ENCODE peak calls at places on chromosomes 4 and X, in seven cellular contexts. S, B, I, L, G, O and M are unnamed samples.

GRCh38 chr4:147780137-147780777 is 48.4 kb downstream of the ARHGAP10 start:
- DNase-seq in S (no peak), B (no peak), I (no peak), L (peak), G (no peak), O (no peak), M (no peak)

GRCh38 chrX:12771445-12772069 is 19.7 kb upstream of the PRPS2 start:
- DNase-seq in S (peak), B (peak), I (peak), L (peak), G (peak), O (peak), M (no peak)

GRCh38 chrX:139298437-139298836 is 232.1 kb upstream of the F9 start:
- DNase-seq in S (no peak), B (no peak), I (no peak), L (no peak), G (no peak), O (no peak), M (no peak)

GRCh38 chrX:45714864-45715263 is 514.2 kb upstream of the DIPK2B start:
- DNase-seq in S (peak), B (no peak), I (peak), L (peak), G (peak), O (no peak), M (peak)

GRCh38 chr4:41935652-41936021 is 408 bp downstream of the TMEM33 start:
- DNase-seq in S (no peak), B (no peak), I (no peak), L (peak), G (peak), O (no peak), M (peak)

GRCh38 chr4:180449395-180449956 is 1793.7 kb upstream of the TENM3 start:
- DNase-seq in S (no peak), B (peak), I (peak), L (peak), G (no peak), O (peak), M (no peak)

GRCh38 chr4:80710748-80711451 is 319.6 kb upstream of the BMP3 start:
- DNase-seq in S (no peak), B (peak), I (no peak), L (no peak), G (no peak), O (no peak), M (no peak)

GRCh38 chr4:190019023-190019858 is 7.8 kb downstream of the FRG2 start:
- DNase-seq in S (no peak), B (peak), I (no peak), L (no peak), G (peak), O (peak), M (peak)

GRCh38 chrX:41561045-41561444 is 113.9 kb downstream of the NYX start:
- DNase-seq in S (peak), B (peak), I (peak), L (peak), G (peak), O (no peak), M (peak)

GRCh38 chr4:43244688-43245382 is 352.3 kb downstream of the GRXCR1 start:
- DNase-seq in S (no peak), B (no peak), I (no peak), L (no peak), G (no peak), O (no peak), M (no peak)

GRCh38 chr4:15681372-15682339 is at the start of gene FAM200B:
- DNase-seq in S (peak), B (peak), I (peak), L (peak), G (peak), O (peak), M (peak)

GRCh38 chrX:56564921-56565861 is 1.8 kb downstream of the UBQLN2 start:
- DNase-seq in S (no peak), B (peak), I (peak), L (no peak), G (peak), O (peak), M (peak)

GRCh38 chr4:8917868-8918783 is 46.5 kb upstream of the HMX1 start:
- DNase-seq in S (peak), B (peak), I (peak), L (peak), G (peak), O (peak), M (peak)

GRCh38 chrX:136867096-136867491 is 13.4 kb downstream of the RBMX start:
- DNase-seq in S (no peak), B (no peak), I (peak), L (no peak), G (no peak), O (no peak), M (no peak)

GRCh38 chr4:76547167-76547760 is 112.2 kb downstream of the SHROOM3 start:
- DNase-seq in S (no peak), B (peak), I (peak), L (no peak), G (peak), O (no peak), M (no peak)
- H3K4me3 ChIP-seq in S (no peak), B (no peak), I (no peak), L (no peak), G (no peak), O (no peak), M (no peak)

GRCh38 chrX:129737921-129738320 is 858 bp upstream of the XPNPEP2 start:
- DNase-seq in S (no peak), B (no peak), I (peak), L (peak), G (peak), O (no peak), M (peak)

GRCh38 chrX:129741880-129742758 is 3.3 kb downstream of the XPNPEP2 start:
- DNase-seq in S (peak), B (peak), I (no peak), L (no peak), G (no peak), O (peak), M (no peak)

GRCh38 chrX:129736491-129736890 is 2.3 kb upstream of the XPNPEP2 start:
- DNase-seq in S (no peak), B (no peak), I (no peak), L (no peak), G (no peak), O (no peak), M (no peak)

GRCh38 chrX:129739591-129739990 is 812 bp downstream of the XPNPEP2 start:
- DNase-seq in S (no peak), B (peak), I (no peak), L (no peak), G (peak), O (peak), M (no peak)

DNA sequence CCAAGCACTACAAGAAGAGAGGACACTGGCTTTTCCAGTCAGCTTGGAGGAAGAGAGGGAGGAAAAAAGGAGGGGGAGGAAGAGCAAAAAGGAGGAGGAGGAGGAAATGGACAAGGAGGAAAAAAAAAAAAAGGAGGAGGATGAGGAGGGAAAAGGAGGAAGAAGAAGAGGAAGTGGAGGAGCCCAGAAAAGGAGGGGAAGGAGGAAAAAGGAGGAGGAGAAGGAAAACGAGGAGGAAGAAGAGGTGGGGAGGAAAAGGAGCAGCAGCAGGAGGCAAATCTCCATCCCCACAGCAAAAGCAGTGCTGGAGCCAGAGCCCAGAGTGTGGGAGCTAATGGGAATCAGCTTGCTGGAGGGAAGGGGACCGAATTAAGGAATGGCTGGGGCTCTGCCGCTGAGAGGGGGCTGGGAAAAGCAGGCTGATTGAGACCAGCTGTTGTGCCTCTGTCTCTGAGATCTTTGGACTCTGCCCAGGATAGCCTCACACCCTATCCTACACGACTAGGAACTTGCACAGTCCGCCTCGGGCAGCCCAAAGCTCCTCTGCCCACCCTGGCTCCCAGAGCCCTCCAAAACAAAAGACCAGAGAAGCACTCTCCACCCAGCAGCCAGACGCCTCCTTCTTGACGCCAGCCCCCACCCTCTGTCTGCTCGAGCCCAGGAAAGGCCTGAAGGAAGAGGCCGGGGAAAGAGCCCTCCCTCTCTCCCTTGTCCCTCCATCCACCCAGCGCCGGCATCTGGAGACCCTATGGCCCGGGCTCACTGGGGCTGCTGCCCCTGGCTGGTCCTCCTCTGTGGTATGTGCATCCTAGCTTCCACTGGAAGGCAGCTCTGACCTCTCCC is at the start of gene XPNPEP2:
- DNase-seq in S (peak), B (peak), I (no peak), L (no peak), G (peak), O (peak), M (no peak)
- H3K4me3 ChIP-seq in S (no peak), B (no peak), I (no peak), L (no peak), G (no peak), O (no peak), M (no peak)

DNA sequence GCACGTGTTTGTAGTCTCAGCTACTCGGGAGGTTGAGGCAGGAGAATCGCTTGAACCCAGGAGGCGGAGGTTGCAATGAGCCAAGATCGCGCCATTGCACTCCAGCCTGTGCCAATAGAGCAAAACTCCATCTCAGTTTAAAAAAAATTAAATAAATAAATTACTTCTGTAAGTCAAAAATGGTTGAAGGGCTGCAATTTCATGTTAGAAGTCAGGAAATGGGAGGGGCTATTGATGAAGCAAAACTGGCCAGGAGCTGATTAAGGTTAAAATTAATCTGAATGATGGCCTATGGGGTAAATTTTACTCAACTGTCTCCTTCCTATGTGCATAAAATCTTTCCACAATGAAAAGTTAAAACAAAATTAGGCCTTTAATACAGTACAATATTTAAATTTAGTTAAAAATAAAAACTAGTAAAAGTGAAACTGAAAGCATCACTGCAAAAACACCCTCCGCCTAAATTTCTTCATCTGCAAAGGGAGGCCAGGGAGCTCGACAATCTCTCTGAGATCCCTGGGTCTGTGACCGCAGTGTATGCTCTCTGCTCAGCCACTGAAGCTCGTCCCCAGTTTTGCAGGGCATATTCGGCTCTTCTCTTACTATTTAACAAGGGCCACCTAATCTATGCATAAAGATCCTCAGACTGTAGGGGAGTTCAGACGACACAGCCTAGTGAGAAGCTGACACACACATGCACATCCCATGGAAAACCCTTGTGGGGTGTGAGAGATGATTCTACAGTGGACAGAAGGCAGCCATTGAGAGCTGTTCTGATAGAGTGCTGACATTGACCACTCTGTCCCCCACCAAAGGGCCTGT is 57.2 kb downstream of the IRF2 start:
- DNase-seq in S (no peak), B (no peak), I (no peak), L (peak), G (no peak), O (no peak), M (no peak)
- H3K4me3 ChIP-seq in S (peak), B (no peak), I (peak), L (peak), G (peak), O (no peak), M (peak)

DNA sequence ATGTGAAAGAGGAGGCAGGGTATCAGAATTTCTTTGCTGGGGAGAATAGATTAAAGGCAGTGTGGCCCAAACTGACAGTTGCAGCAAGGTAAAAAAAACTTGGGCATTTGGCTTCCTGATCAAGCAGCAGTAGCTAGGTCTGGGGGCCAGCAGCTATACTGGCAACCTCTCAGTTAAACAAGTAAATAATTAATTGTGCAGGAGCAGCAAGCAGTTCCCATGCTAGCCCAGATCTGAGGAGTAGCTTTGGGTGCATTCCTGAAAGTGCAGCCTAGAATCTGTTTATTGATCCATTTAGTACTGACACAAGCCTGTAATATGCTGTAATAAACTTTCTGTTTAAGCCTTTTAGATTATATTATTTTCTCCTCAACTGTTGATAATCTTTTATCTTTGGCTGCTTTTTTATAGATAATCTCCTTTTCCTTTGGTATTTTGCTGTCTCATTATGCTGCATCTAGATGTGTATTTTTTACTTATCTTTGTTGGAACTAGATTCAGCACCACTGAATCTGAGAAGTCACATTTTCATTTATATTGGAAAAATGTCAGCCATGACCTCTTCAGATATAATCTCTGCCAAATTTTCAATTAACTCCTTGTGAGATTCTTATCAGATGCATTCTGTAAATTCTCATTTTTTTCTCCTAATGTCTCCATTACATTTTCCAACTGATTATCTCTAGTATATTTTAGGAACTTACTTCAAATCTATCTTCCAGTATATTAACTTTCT is 276.3 kb downstream of the STPG2 start:
- DNase-seq in S (no peak), B (no peak), I (no peak), L (no peak), G (no peak), O (no peak), M (no peak)
- H3K4me3 ChIP-seq in S (no peak), B (no peak), I (no peak), L (no peak), G (no peak), O (no peak), M (no peak)

DNA sequence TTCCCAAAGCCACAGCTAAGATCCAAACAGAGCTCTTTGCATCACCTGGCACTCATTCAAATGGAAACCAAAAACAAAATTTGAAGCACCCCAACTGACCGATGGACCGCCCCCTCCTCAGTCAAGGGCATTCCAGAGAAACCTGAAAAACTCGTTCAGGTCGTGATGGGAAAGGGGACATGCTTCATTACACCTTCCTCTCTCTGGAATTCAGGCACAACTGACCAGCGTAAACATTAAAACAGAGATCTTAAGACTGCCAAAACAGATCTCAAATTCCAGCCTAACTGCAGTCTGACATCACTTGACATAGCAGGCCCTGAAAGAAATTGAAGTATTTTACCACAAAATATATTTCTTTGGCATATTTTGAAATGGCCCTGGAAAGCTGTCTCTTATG is 28.5 kb downstream of the PTTG2 start:
- DNase-seq in S (no peak), B (peak), I (peak), L (no peak), G (no peak), O (peak), M (no peak)
- H3K4me3 ChIP-seq in S (no peak), B (no peak), I (no peak), L (no peak), G (no peak), O (no peak), M (no peak)

DNA sequence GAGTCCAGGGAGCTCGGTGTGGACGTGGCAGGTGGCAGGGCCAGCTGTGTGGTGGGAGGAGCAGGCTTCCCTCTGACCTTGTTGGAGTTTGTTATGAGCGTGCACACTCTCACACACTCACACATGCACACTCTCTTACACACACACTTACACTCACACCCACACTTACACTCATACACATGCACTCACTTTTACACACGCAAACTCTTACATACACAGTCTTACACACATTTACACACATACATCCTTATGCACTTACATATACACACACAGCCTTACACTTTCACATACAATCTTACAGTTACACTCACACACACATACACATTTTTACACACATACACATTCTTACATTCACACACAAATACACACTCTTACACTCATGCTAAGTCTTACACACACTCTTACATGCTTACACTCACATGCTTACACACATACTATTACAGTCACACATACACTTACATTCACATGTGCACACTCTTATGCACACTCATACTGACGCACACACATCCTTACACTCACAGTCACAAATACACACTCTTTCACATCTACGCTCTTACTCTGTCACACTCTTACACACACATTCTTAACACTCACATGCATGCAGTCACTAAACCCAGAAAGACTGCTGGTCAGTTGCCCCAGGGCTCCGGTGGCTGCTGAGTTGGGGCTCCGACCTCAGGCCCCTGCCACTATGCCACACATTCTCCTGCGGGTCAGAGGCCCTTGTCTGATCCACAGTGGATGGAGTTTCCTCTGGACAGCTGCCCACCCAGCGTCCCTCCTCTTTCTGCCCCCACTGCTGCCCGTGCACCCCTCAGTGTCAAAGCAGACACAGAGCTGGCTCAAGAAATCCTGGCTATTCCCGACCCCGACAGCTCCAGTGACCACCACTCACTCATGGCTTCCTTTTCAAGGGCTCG is 95.8 kb downstream of the ADRA2C start:
- DNase-seq in S (no peak), B (no peak), I (no peak), L (no peak), G (no peak), O (no peak), M (peak)
- H3K4me3 ChIP-seq in S (no peak), B (no peak), I (no peak), L (no peak), G (no peak), O (peak), M (no peak)

GRCh38 chr4:4384837-4385236 is 2.1 kb upstream of the NSG1 start:
- DNase-seq in S (no peak), B (peak), I (no peak), L (peak), G (no peak), O (peak), M (no peak)
- H3K4me3 ChIP-seq in S (no peak), B (no peak), I (no peak), L (no peak), G (no peak), O (no peak), M (no peak)

GRCh38 chrX:17596051-17596450 is 141.2 kb upstream of the SCML1 start:
- DNase-seq in S (no peak), B (no peak), I (peak), L (no peak), G (no peak), O (no peak), M (no peak)
- H3K4me3 ChIP-seq in S (no peak), B (no peak), I (no peak), L (no peak), G (no peak), O (no peak), M (no peak)

GRCh38 chr4:177315767-177316490 is 6.3 kb downstream of the NEIL3 start:
- DNase-seq in S (no peak), B (no peak), I (no peak), L (no peak), G (no peak), O (no peak), M (no peak)
- H3K4me3 ChIP-seq in S (no peak), B (no peak), I (peak), L (peak), G (peak), O (no peak), M (peak)

GRCh38 chrX:153572601-153573000 is 26.3 kb downstream of the CCNQ start:
- DNase-seq in S (no peak), B (no peak), I (no peak), L (no peak), G (no peak), O (no peak), M (peak)
- H3K4me3 ChIP-seq in S (no peak), B (no peak), I (no peak), L (no peak), G (no peak), O (no peak), M (no peak)